ENCODE peak calls at places on chromosome 13, in seven cellular contexts. P, D, Y, Q, L, G and F are unnamed samples.

GRCh38 chr13:101452519-101453485 is at the start of gene ITGBL1:
- DNase-seq in P (peak), D (no peak), Y (no peak), Q (no peak), L (no peak), G (peak), F (no peak)

GRCh38 chr13:32537580-32538233 is 888 bp downstream of the N4BP2L2 start:
- DNase-seq in P (peak), D (no peak), Y (no peak), Q (no peak), L (peak), G (peak), F (no peak)

GRCh38 chr13:35139591-35139990 is 197.5 kb downstream of the NBEA start:
- DNase-seq in P (peak), D (peak), Y (no peak), Q (no peak), L (no peak), G (no peak), F (no peak)

GRCh38 chr13:44805623-44806022 is 183.6 kb downstream of the NUFIP1 start:
- DNase-seq in P (no peak), D (no peak), Y (no peak), Q (no peak), L (no peak), G (no peak), F (no peak)

GRCh38 chr13:113343692-113343968 is 20.3 kb downstream of the GRTP1 start:
- DNase-seq in P (no peak), D (no peak), Y (no peak), Q (no peak), L (no peak), G (no peak), F (no peak)

GRCh38 chr13:93058301-93058700 is 168.3 kb upstream of the GPC6 start:
- DNase-seq in P (no peak), D (no peak), Y (no peak), Q (no peak), L (no peak), G (no peak), F (no peak)

GRCh38 chr13:72521965-72522661 is 205.3 kb downstream of the MZT1 start:
- DNase-seq in P (no peak), D (no peak), Y (no peak), Q (no peak), L (no peak), G (no peak), F (no peak)

GRCh38 chr13:30898721-30899188 is 7.3 kb upstream of the MEDAG start:
- DNase-seq in P (no peak), D (peak), Y (no peak), Q (no peak), L (no peak), G (peak), F (no peak)

GRCh38 chr13:99907038-99907437 is 64.5 kb downstream of the ZIC5 start:
- DNase-seq in P (no peak), D (no peak), Y (no peak), Q (no peak), L (no peak), G (no peak), F (no peak)